ENCODE peak calls at places on chromosomes 7 and 10, in eight cellular contexts. S is NCI-H2029 treated with DMSO at 0.1 percent for 48 hours; Y is CD4-positive, alpha-beta T cell; U is adipocyte; P is kidney tubule cell; L is stimulated activated CD4-positive, alpha-beta T cell treated with anti-CD3 and anti-CD28 coated beads, Interleukin-1b, Interleukin-23, amount 100 ng/mL, for 4 hours; D is skeletal muscle cell; C is hepatocyte. T is an unnamed sample.

GRCh38 chr7:31418928-31419327 is 78.4 kb upstream of the NEUROD6 start:
- DNase-seq in L (no peak), P (no peak), U (no peak), D (no peak), Y (no peak), C (no peak), S (no peak), T (no peak)

GRCh38 chr7:47635091-47636090 is 53.5 kb upstream of the TNS3 start:
- DNase-seq in S (peak; percentile 71), C (peak; percentile 61), P (peak; percentile 57), U (no peak), L (no peak), D (no peak), Y (no peak), T (no peak)

GRCh38 chr7:74479066-74479781 is 25.5 kb downstream of the GTF2IRD1 start:
- DNase-seq in P (peak; percentile 70), L (no peak), U (peak; percentile 55), S (no peak), D (no peak), C (no peak), Y (no peak), T (peak; percentile 72)

GRCh38 chr10:36666451-36666850 is 458.9 kb upstream of the ANKRD30A start:
- DNase-seq in P (no peak), D (no peak), L (no peak), Y (no peak), C (no peak), S (no peak), U (peak; percentile 39), T (no peak)

GRCh38 chr7:79293655-79294142 is 159.8 kb downstream of the MAGI2 start:
- DNase-seq in D (no peak), P (peak; percentile 36), S (peak; percentile 52), L (no peak), Y (no peak), U (peak; percentile 41), C (peak; percentile 52), T (peak; percentile 70)

GRCh38 chr7:82534687-82535086 is 91.1 kb upstream of the CACNA2D1 start:
- DNase-seq in C (peak; percentile 6), P (peak; percentile 74), Y (no peak), L (no peak), S (no peak), D (no peak), U (peak; percentile 58), T (peak; percentile 80)

GRCh38 chr10:72243822-72244437 is 27.9 kb upstream of the ASCC1 start:
- DNase-seq in U (peak; percentile 98), S (no peak), C (peak; percentile 84), Y (no peak), P (peak; percentile 70), D (peak; percentile 95), L (no peak), T (peak; percentile 98)

GRCh38 chr10:123999261-123999660 is 94.1 kb downstream of the CHST15 start:
- DNase-seq in D (no peak), S (no peak), U (no peak), C (no peak), P (no peak), L (no peak), Y (no peak), T (no peak)

GRCh38 chr7:29391262-29391661 is 172.4 kb upstream of the PRR15 start:
- DNase-seq in P (no peak), C (no peak), S (no peak), L (no peak), D (no peak), Y (no peak), U (no peak), T (no peak)

GRCh38 chr10:93062499-93063216 is 2.1 kb downstream of the CYP26C1 start:
- DNase-seq in D (no peak), S (no peak), Y (no peak), U (peak; percentile 80), L (peak; percentile 10), C (peak; percentile 63), P (peak; percentile 67), T (peak; percentile 30)

GRCh38 chr10:48517911-48518321 is 87.0 kb downstream of the ARHGAP22 start:
- DNase-seq in L (no peak), D (no peak), P (no peak), C (no peak), U (no peak), Y (no peak), S (no peak), T (no peak)

GRCh38 chr7:149771199-149771636 is 2.2 kb downstream of the ZNF467 start:
- DNase-seq in L (no peak), S (no peak), Y (peak; percentile 44), C (peak; percentile 26), U (no peak), P (no peak), D (no peak), T (no peak)

GRCh38 chr10:74307061-74307651 is 156.1 kb downstream of the ADK start:
- DNase-seq in U (no peak), C (no peak), Y (no peak), S (no peak), L (no peak), D (no peak), P (no peak), T (no peak)

GRCh38 chr7:72405389-72405788 is 6.7 kb downstream of the CALN1 start:
- DNase-seq in P (no peak), D (no peak), L (no peak), U (no peak), C (peak; percentile 16), Y (no peak), S (no peak), T (peak; percentile 48)

GRCh38 chr10:99798031-99798430 is 15.6 kb downstream of the ABCC2 start:
- DNase-seq in S (no peak), L (no peak), D (no peak), C (no peak), U (no peak), P (no peak), Y (no peak), T (no peak)

GRCh38 chr10:70404906-70405824 is 1.2 kb downstream of the EIF4EBP2 start:
- DNase-seq in D (peak; percentile 95), U (peak; percentile 98), C (peak; percentile 85), S (no peak), P (peak; percentile 71), Y (no peak), L (no peak), T (peak; percentile 98)

GRCh38 chr7:12386237-12386839 is 17.3 kb downstream of the VWDE start:
- DNase-seq in U (no peak), L (no peak), C (no peak), Y (no peak), S (peak; percentile 47), P (no peak), D (no peak), T (no peak)

T was measured in fibroblast of mammary gland.